ENCODE peak calls at places on chromosomes 16 and 17, in eight cellular contexts. One of them, this sample, is unnamed.

GRCh38 chr17:35051579-35052239 is 11.8 kb downstream of the RFFL start:
- DNase-seq in OCI-LY7: no peak
- DNase-seq in cardiac fibroblast: no peak
- DNase-seq in H7: no peak
- DNase-seq in gastrocnemius medialis: no peak
- DNase-seq in HCT116: no peak
- DNase-seq in SJSA1: no peak
- DNase-seq in brain microvascular endothelial cell: peak
- DNase-seq in this sample: no peak

GRCh38 chr16:85789773-85790172 is 9.6 kb downstream of the EMC8 start:
- DNase-seq in OCI-LY7: peak
- DNase-seq in cardiac fibroblast: no peak
- DNase-seq in H7: no peak
- DNase-seq in gastrocnemius medialis: no peak
- DNase-seq in HCT116: no peak
- DNase-seq in SJSA1: no peak
- DNase-seq in brain microvascular endothelial cell: no peak
- DNase-seq in this sample: no peak

GRCh38 chr17:19538095-19539039 is 4.7 kb downstream of the SLC47A1 start:
- DNase-seq in OCI-LY7: peak
- DNase-seq in cardiac fibroblast: no peak
- DNase-seq in H7: no peak
- DNase-seq in gastrocnemius medialis: peak
- DNase-seq in HCT116: no peak
- DNase-seq in SJSA1: no peak
- DNase-seq in brain microvascular endothelial cell: no peak
- DNase-seq in this sample: no peak

GRCh38 chr17:81332118-81332834 is 37.2 kb upstream of the SLC38A10 start:
- DNase-seq in OCI-LY7: no peak
- DNase-seq in cardiac fibroblast: no peak
- DNase-seq in H7: no peak
- DNase-seq in gastrocnemius medialis: no peak
- DNase-seq in HCT116: no peak
- DNase-seq in SJSA1: no peak
- DNase-seq in brain microvascular endothelial cell: no peak
- DNase-seq in this sample: no peak

GRCh38 chr16:35533683-35534082 is 2074.3 kb downstream of the TP53TG3F start:
- DNase-seq in OCI-LY7: peak
- DNase-seq in cardiac fibroblast: no peak
- DNase-seq in H7: no peak
- DNase-seq in gastrocnemius medialis: no peak
- DNase-seq in HCT116: peak
- DNase-seq in SJSA1: no peak
- DNase-seq in brain microvascular endothelial cell: no peak
- DNase-seq in this sample: no peak

GRCh38 chr17:45221081-45221996 is at the start of gene FMNL1:
- DNase-seq in OCI-LY7: peak
- DNase-seq in cardiac fibroblast: no peak
- DNase-seq in H7: no peak
- DNase-seq in gastrocnemius medialis: no peak
- DNase-seq in HCT116: no peak
- DNase-seq in SJSA1: no peak
- DNase-seq in brain microvascular endothelial cell: no peak
- DNase-seq in this sample: peak

GRCh38 chr17:82215095-82215971 is 2.7 kb upstream of the CCDC57 start:
- DNase-seq in OCI-LY7: no peak
- DNase-seq in cardiac fibroblast: peak
- DNase-seq in H7: peak
- DNase-seq in gastrocnemius medialis: no peak
- DNase-seq in HCT116: no peak
- DNase-seq in SJSA1: no peak
- DNase-seq in brain microvascular endothelial cell: no peak
- DNase-seq in this sample: no peak

GRCh38 chr17:2542456-2542855 is 30.8 kb upstream of the METTL16 start:
- DNase-seq in OCI-LY7: peak
- DNase-seq in cardiac fibroblast: no peak
- DNase-seq in H7: no peak
- DNase-seq in gastrocnemius medialis: no peak
- DNase-seq in HCT116: no peak
- DNase-seq in SJSA1: no peak
- DNase-seq in brain microvascular endothelial cell: no peak
- DNase-seq in this sample: no peak

GRCh38 chr17:9981344-9981915 is 76.4 kb upstream of the RCVRN start:
- DNase-seq in OCI-LY7: no peak
- DNase-seq in cardiac fibroblast: no peak
- DNase-seq in H7: no peak
- DNase-seq in gastrocnemius medialis: no peak
- DNase-seq in HCT116: no peak
- DNase-seq in SJSA1: no peak
- DNase-seq in brain microvascular endothelial cell: no peak
- DNase-seq in this sample: no peak
- H3K4me3 ChIP-seq in OCI-LY7: no peak
- H3K4me3 ChIP-seq in cardiac fibroblast: no peak
- H3K4me3 ChIP-seq in H7: no peak
- H3K4me3 ChIP-seq in gastrocnemius medialis: no peak
- H3K4me3 ChIP-seq in HCT116: no peak
- H3K4me3 ChIP-seq in SJSA1: no peak
- H3K4me3 ChIP-seq in brain microvascular endothelial cell: no peak
- H3K4me3 ChIP-seq in this sample: no peak

DNA sequence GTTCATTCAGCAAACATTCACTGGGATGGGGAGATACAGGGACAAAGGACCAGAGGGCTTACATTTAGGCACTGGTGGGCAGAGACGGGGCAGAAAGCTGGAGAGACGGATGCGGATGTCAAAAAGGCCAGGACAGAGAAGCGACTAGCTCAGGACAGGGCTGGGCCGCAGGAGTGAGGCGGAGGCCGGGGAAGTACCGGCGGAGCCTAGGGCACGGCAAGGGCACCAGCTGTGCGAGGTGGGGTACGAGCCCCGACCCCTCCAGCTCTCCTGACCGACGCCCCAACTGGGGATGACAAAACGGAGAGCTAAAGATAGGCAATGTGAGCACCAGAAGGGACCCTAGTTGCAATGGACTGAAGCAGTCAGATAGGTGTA is 3.9 kb upstream of the SGCA start:
- DNase-seq in OCI-LY7: no peak
- DNase-seq in cardiac fibroblast: no peak
- DNase-seq in H7: peak
- DNase-seq in gastrocnemius medialis: no peak
- DNase-seq in HCT116: no peak
- DNase-seq in SJSA1: no peak
- DNase-seq in brain microvascular endothelial cell: no peak
- DNase-seq in this sample: no peak
- H3K4me3 ChIP-seq in OCI-LY7: peak
- H3K4me3 ChIP-seq in cardiac fibroblast: no peak
- H3K4me3 ChIP-seq in H7: peak
- H3K4me3 ChIP-seq in gastrocnemius medialis: peak
- H3K4me3 ChIP-seq in HCT116: peak
- H3K4me3 ChIP-seq in SJSA1: peak
- H3K4me3 ChIP-seq in brain microvascular endothelial cell: peak
- H3K4me3 ChIP-seq in this sample: peak

GRCh38 chr17:6187836-6188235 is 117.7 kb downstream of the WSCD1 start:
- DNase-seq in OCI-LY7: no peak
- DNase-seq in cardiac fibroblast: no peak
- DNase-seq in H7: no peak
- DNase-seq in gastrocnemius medialis: no peak
- DNase-seq in HCT116: no peak
- DNase-seq in SJSA1: peak
- DNase-seq in brain microvascular endothelial cell: no peak
- DNase-seq in this sample: no peak
- H3K4me3 ChIP-seq in OCI-LY7: no peak
- H3K4me3 ChIP-seq in cardiac fibroblast: no peak
- H3K4me3 ChIP-seq in H7: no peak
- H3K4me3 ChIP-seq in gastrocnemius medialis: no peak
- H3K4me3 ChIP-seq in HCT116: no peak
- H3K4me3 ChIP-seq in SJSA1: no peak
- H3K4me3 ChIP-seq in brain microvascular endothelial cell: no peak
- H3K4me3 ChIP-seq in this sample: no peak

GRCh38 chr17:72336026-72336803 is 215.4 kb downstream of the SOX9 start:
- DNase-seq in OCI-LY7: no peak
- DNase-seq in cardiac fibroblast: no peak
- DNase-seq in H7: peak
- DNase-seq in gastrocnemius medialis: no peak
- DNase-seq in HCT116: no peak
- DNase-seq in SJSA1: peak
- DNase-seq in brain microvascular endothelial cell: no peak
- DNase-seq in this sample: no peak

GRCh38 chr17:72336804-72337070 is 215.9 kb downstream of the SOX9 start:
- DNase-seq in OCI-LY7: no peak
- DNase-seq in cardiac fibroblast: no peak
- DNase-seq in H7: no peak
- DNase-seq in gastrocnemius medialis: no peak
- DNase-seq in HCT116: no peak
- DNase-seq in SJSA1: no peak
- DNase-seq in brain microvascular endothelial cell: no peak
- DNase-seq in this sample: no peak

GRCh38 chr17:72338304-72338703 is 217.5 kb downstream of the SOX9 start:
- DNase-seq in OCI-LY7: no peak
- DNase-seq in cardiac fibroblast: no peak
- DNase-seq in H7: no peak
- DNase-seq in gastrocnemius medialis: no peak
- DNase-seq in HCT116: no peak
- DNase-seq in SJSA1: no peak
- DNase-seq in brain microvascular endothelial cell: no peak
- DNase-seq in this sample: no peak

GRCh38 chr17:72340836-72341235 is 220.0 kb downstream of the SOX9 start:
- DNase-seq in OCI-LY7: no peak
- DNase-seq in cardiac fibroblast: no peak
- DNase-seq in H7: no peak
- DNase-seq in gastrocnemius medialis: no peak
- DNase-seq in HCT116: no peak
- DNase-seq in SJSA1: no peak
- DNase-seq in brain microvascular endothelial cell: no peak
- DNase-seq in this sample: no peak

DNA sequence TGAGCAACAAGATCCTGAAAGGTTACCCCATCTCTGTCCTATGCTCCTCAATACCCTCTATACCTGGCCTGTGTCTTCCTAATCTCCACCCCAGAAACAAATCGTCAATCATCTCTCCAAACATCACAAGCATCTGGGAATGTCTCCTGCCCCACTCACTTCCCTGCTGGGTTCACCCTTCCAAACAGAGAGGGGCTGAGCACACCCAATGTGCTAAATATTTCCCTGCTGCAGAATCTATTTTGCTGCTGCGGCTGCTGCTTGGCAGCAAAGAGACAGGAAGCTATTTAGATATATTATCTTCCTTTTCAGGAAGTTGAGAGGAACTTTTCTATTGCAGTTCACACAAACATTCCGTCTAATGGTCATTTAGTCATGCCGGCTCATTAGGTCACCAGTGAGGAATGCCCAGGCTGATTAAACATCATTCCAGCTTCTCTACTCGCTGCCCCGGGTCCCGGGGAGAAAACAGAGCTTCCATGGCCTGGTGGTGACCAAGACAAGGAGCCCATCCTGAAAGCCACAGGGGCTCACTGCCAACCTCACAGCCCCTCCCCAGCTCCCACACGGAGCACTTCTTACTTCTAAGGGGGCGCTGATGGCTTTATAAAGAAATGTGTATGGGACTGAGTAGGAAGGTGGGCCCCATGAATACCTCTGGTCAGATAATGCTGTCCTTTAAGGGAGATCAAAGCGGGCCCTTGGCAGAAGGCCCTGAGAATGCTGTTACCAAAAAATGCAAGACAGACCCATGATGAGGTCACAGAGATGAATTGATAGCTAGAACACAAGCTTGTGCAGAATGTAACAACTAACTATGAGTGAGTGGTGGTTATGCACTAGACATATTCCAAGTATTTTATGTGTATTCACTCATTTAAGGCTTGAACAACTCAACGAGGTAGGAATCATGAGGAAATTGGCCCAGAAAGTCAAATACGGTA is 218.3 kb downstream of the SOX9 start:
- DNase-seq in OCI-LY7: no peak
- DNase-seq in cardiac fibroblast: peak
- DNase-seq in H7: no peak
- DNase-seq in gastrocnemius medialis: no peak
- DNase-seq in HCT116: peak
- DNase-seq in SJSA1: peak
- DNase-seq in brain microvascular endothelial cell: peak
- DNase-seq in this sample: no peak
- H3K4me3 ChIP-seq in OCI-LY7: no peak
- H3K4me3 ChIP-seq in cardiac fibroblast: no peak
- H3K4me3 ChIP-seq in H7: no peak
- H3K4me3 ChIP-seq in gastrocnemius medialis: no peak
- H3K4me3 ChIP-seq in HCT116: peak
- H3K4me3 ChIP-seq in SJSA1: no peak
- H3K4me3 ChIP-seq in brain microvascular endothelial cell: no peak
- H3K4me3 ChIP-seq in this sample: no peak

GRCh38 chr16:15509593-15510520 is 75.5 kb downstream of the BMERB1 start:
- DNase-seq in OCI-LY7: no peak
- DNase-seq in cardiac fibroblast: no peak
- DNase-seq in H7: peak
- DNase-seq in gastrocnemius medialis: no peak
- DNase-seq in HCT116: no peak
- DNase-seq in SJSA1: peak
- DNase-seq in brain microvascular endothelial cell: peak
- DNase-seq in this sample: no peak

GRCh38 chr16:15507959-15508336 is 73.6 kb downstream of the BMERB1 start:
- DNase-seq in OCI-LY7: no peak
- DNase-seq in cardiac fibroblast: no peak
- DNase-seq in H7: no peak
- DNase-seq in gastrocnemius medialis: no peak
- DNase-seq in HCT116: no peak
- DNase-seq in SJSA1: no peak
- DNase-seq in brain microvascular endothelial cell: no peak
- DNase-seq in this sample: no peak

GRCh38 chr16:15509051-15509592 is 74.7 kb downstream of the BMERB1 start:
- DNase-seq in OCI-LY7: no peak
- DNase-seq in cardiac fibroblast: no peak
- DNase-seq in H7: peak
- DNase-seq in gastrocnemius medialis: no peak
- DNase-seq in HCT116: no peak
- DNase-seq in SJSA1: no peak
- DNase-seq in brain microvascular endothelial cell: peak
- DNase-seq in this sample: peak

GRCh38 chr16:15506441-15506840 is 72.1 kb downstream of the BMERB1 start:
- DNase-seq in OCI-LY7: no peak
- DNase-seq in cardiac fibroblast: no peak
- DNase-seq in H7: no peak
- DNase-seq in gastrocnemius medialis: no peak
- DNase-seq in HCT116: no peak
- DNase-seq in SJSA1: no peak
- DNase-seq in brain microvascular endothelial cell: no peak
- DNase-seq in this sample: no peak

GRCh38 chr16:15507299-15507958 is 73.0 kb downstream of the BMERB1 start:
- DNase-seq in OCI-LY7: no peak
- DNase-seq in cardiac fibroblast: peak
- DNase-seq in H7: no peak
- DNase-seq in gastrocnemius medialis: peak
- DNase-seq in HCT116: no peak
- DNase-seq in SJSA1: peak
- DNase-seq in brain microvascular endothelial cell: peak
- DNase-seq in this sample: no peak
- H3K4me3 ChIP-seq in OCI-LY7: no peak
- H3K4me3 ChIP-seq in cardiac fibroblast: no peak
- H3K4me3 ChIP-seq in H7: no peak
- H3K4me3 ChIP-seq in gastrocnemius medialis: no peak
- H3K4me3 ChIP-seq in HCT116: no peak
- H3K4me3 ChIP-seq in SJSA1: no peak
- H3K4me3 ChIP-seq in brain microvascular endothelial cell: no peak
- H3K4me3 ChIP-seq in this sample: no peak

GRCh38 chr17:28718990-28719433 is 773 bp upstream of the RPL23A start:
- DNase-seq in OCI-LY7: no peak
- DNase-seq in cardiac fibroblast: no peak
- DNase-seq in H7: no peak
- DNase-seq in gastrocnemius medialis: no peak
- DNase-seq in HCT116: no peak
- DNase-seq in SJSA1: no peak
- DNase-seq in brain microvascular endothelial cell: no peak
- DNase-seq in this sample: no peak
- H3K4me3 ChIP-seq in OCI-LY7: peak
- H3K4me3 ChIP-seq in cardiac fibroblast: peak
- H3K4me3 ChIP-seq in H7: peak
- H3K4me3 ChIP-seq in gastrocnemius medialis: peak
- H3K4me3 ChIP-seq in HCT116: peak
- H3K4me3 ChIP-seq in SJSA1: peak
- H3K4me3 ChIP-seq in brain microvascular endothelial cell: peak
- H3K4me3 ChIP-seq in this sample: peak